ENCODE peak calls at places on chromosomes 16 and 17, in eight cellular contexts. B, F, I, Z, H, W, P and D are unnamed samples.

GRCh38 chr17:33055171-33055611 is 63.5 kb downstream of the SPACA3 start:
- DNase-seq in W (no peak), H (no peak), P (no peak), Z (no peak), B (no peak), F (no peak), I (no peak), D (no peak)

GRCh38 chr16:19084139-19084538 is 16.7 kb downstream of the COQ7 start:
- DNase-seq in Z (no peak), W (no peak), I (no peak), P (no peak), H (no peak), F (no peak), B (no peak), D (no peak)

GRCh38 chr17:31318298-31319190 is 2.9 kb downstream of the EVI2A start:
- DNase-seq in I (no peak), P (no peak), W (peak), H (no peak), Z (no peak), B (no peak), F (peak), D (peak)

GRCh38 chr17:80429356-80430275 is 14.6 kb downstream of the ENDOV start:
- DNase-seq in P (no peak), I (no peak), B (no peak), H (no peak), F (no peak), W (no peak), Z (no peak), D (no peak)

GRCh38 chr17:82493517-82493840 is 26.1 kb upstream of the FOXK2 start:
- DNase-seq in P (no peak), I (no peak), B (no peak), W (no peak), F (no peak), Z (peak), H (no peak), D (no peak)

GRCh38 chr16:75340715-75341500 is 89.5 kb upstream of the BCAR1 start:
- DNase-seq in W (no peak), H (peak), P (no peak), I (no peak), B (no peak), Z (no peak), F (no peak), D (peak)

GRCh38 chr16:86549893-86550190 is 5.2 kb downstream of the MTHFSD start:
- DNase-seq in W (no peak), Z (no peak), B (no peak), F (no peak), H (no peak), P (no peak), I (no peak), D (no peak)

GRCh38 chr16:85421338-85422123 is 191.6 kb upstream of the GSE1 start:
- DNase-seq in H (no peak), Z (no peak), I (no peak), W (no peak), P (no peak), B (no peak), F (peak), D (no peak)

GRCh38 chr17:33914120-33914519 is 341.0 kb upstream of the CCL2 start:
- DNase-seq in F (no peak), I (no peak), Z (no peak), W (no peak), B (no peak), H (no peak), P (no peak), D (no peak)

GRCh38 chr17:60825351-60825750 is 147.7 kb downstream of the BCAS3 start:
- DNase-seq in I (no peak), Z (no peak), H (no peak), W (no peak), P (no peak), F (no peak), B (no peak), D (no peak)

GRCh38 chr17:48546924-48547838 is 2.3 kb upstream of the HOXB2 start:
- DNase-seq in W (no peak), F (peak), B (no peak), I (no peak), H (no peak), P (no peak), Z (no peak), D (no peak)

GRCh38 chr16:89051521-89052166 is 42.0 kb upstream of the ACSF3 start:
- DNase-seq in W (no peak), B (no peak), H (no peak), I (no peak), P (no peak), F (no peak), Z (no peak), D (no peak)

GRCh38 chr17:71142333-71142732 is 973.0 kb downstream of the KCNJ2 start:
- DNase-seq in I (no peak), P (no peak), B (no peak), Z (no peak), H (no peak), W (no peak), F (no peak), D (no peak)

GRCh38 chr17:37221865-37222264 is 153.9 kb upstream of the C17orf78 start:
- DNase-seq in I (no peak), P (no peak), F (no peak), B (no peak), H (no peak), Z (no peak), W (no peak), D (no peak)

GRCh38 chr16:58727796-58728568 is 6.1 kb downstream of the GOT2 start:
- DNase-seq in I (no peak), B (no peak), W (no peak), F (no peak), Z (no peak), P (no peak), H (no peak), D (peak)

GRCh38 chr17:1060991-1061390 is 64.1 kb downstream of the TIMM22 start:
- DNase-seq in P (no peak), F (peak), B (peak), Z (peak), H (peak), W (no peak), I (no peak), D (peak)

GRCh38 chr16:53031323-53031942 is 21.3 kb downstream of the CHD9NB start:
- DNase-seq in W (no peak), H (no peak), I (no peak), B (no peak), Z (no peak), F (no peak), P (no peak), D (no peak)

GRCh38 chr17:74454197-74455024 is 12.0 kb upstream of the CD300A start:
- DNase-seq in P (peak), F (peak), I (no peak), H (no peak), Z (peak), B (no peak), W (no peak), D (no peak)

GRCh38 chr16:86892509-86892908 is 314.2 kb downstream of the FOXL1 start:
- DNase-seq in I (no peak), W (no peak), P (no peak), Z (no peak), F (no peak), B (no peak), H (no peak), D (no peak)